ENCODE peak calls at places on chromosomes 1 and 21, in six cellular contexts. W, U, X, Z, F and C are unnamed samples.

GRCh38 chr1:7408771-7409150 is 362.3 kb upstream of the VAMP3 start:
- DNase-seq in W (no peak), U (no peak), X (no peak), Z (peak), F (no peak), C (no peak)

GRCh38 chr1:65526049-65526556 is 105.6 kb downstream of the LEPR start:
- DNase-seq in W (no peak), U (no peak), X (no peak), Z (no peak), F (no peak), C (no peak)

GRCh38 chr1:147515046-147515869 is 26.0 kb upstream of the BCL9 start:
- DNase-seq in W (no peak), U (no peak), X (peak), Z (no peak), F (peak), C (no peak)

GRCh38 chr1:8974551-8974950 is 28.9 kb downstream of the CA6 start:
- DNase-seq in W (no peak), U (no peak), X (no peak), Z (no peak), F (no peak), C (no peak)

GRCh38 chr1:232634086-232634485 is 4.2 kb upstream of the SIPA1L2 start:
- DNase-seq in W (no peak), U (no peak), X (peak), Z (peak), F (no peak), C (no peak)

GRCh38 chr1:116871772-116872146 is 38.0 kb upstream of the PTGFRN start:
- DNase-seq in W (no peak), U (no peak), X (no peak), Z (no peak), F (no peak), C (no peak)

GRCh38 chr1:40925834-40926403 is 53.6 kb upstream of the CTPS1 start:
- DNase-seq in W (no peak), U (no peak), X (no peak), Z (no peak), F (no peak), C (no peak)

GRCh38 chr1:33388989-33389771 is 41.7 kb downstream of the PHC2 start:
- DNase-seq in W (no peak), U (peak), X (no peak), Z (no peak), F (no peak), C (peak)

GRCh38 chr1:219273088-219273686 is 99.5 kb downstream of the LYPLAL1 start:
- DNase-seq in W (no peak), U (no peak), X (no peak), Z (no peak), F (no peak), C (no peak)

GRCh38 chr1:152444045-152444444 is 30.0 kb upstream of the CRNN start:
- DNase-seq in W (no peak), U (no peak), X (no peak), Z (no peak), F (no peak), C (no peak)
- TF ChIP-seq CTCF in W (no peak), U (no peak), X (no peak), Z (no peak), F (no peak), C (no peak)

GRCh38 chr1:44239961-44240371 is 26.7 kb downstream of the DMAP1 start:
- DNase-seq in W (no peak), U (no peak), X (no peak), Z (peak), F (no peak), C (no peak)

GRCh38 chr1:44238651-44239050 is 25.4 kb downstream of the DMAP1 start:
- DNase-seq in W (no peak), U (no peak), X (no peak), Z (no peak), F (no peak), C (no peak)

GRCh38 chr1:44240802-44241671 is 27.8 kb downstream of the DMAP1 start:
- DNase-seq in W (no peak), U (no peak), X (no peak), Z (peak), F (no peak), C (no peak)

GRCh38 chr1:44237721-44238457 is 24.6 kb downstream of the DMAP1 start:
- DNase-seq in W (peak), U (peak), X (no peak), Z (peak), F (peak), C (no peak)

DNA sequence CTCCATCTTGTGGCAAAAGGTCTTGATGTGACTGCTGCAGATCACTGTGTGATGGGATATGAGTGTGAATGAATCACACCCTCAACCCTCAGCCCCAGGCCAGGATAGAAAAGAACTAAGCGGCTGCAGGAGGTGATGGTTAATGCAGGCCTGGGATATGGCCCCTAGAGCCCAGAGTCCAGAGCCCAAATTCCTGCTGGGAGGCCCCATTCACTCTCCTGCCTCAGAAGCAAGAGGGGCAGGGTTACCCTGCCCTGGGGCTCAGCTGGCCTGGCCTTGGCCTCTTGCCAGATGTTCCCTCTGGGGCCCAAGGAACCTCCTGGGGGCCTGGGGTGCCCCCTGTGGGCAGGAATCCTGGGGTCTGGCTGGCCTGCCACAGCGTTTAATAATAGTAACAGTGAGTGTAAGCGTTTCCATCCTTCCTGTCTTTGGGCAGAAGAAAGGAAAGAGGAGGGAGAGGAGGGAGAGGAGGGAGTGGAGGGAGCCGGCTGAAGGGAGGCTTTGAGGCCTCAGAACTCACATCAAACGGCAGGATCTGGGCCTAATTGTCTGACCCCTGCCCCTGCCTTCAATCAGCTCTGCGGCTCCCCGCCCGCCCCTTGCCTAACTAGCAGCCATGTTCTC is 26.2 kb downstream of the DMAP1 start:
- DNase-seq in W (no peak), U (no peak), X (no peak), Z (peak), F (peak), C (no peak)
- TF ChIP-seq CTCF in W (no peak), U (peak), X (no peak), Z (no peak), F (no peak), C (peak)

GRCh38 chr21:42861311-42862122 is 17.8 kb downstream of the WDR4 start:
- DNase-seq in W (no peak), U (no peak), X (no peak), Z (no peak), F (no peak), C (no peak)
- TF ChIP-seq CTCF in W (no peak), U (no peak), X (no peak), Z (no peak), F (no peak), C (no peak)

DNA sequence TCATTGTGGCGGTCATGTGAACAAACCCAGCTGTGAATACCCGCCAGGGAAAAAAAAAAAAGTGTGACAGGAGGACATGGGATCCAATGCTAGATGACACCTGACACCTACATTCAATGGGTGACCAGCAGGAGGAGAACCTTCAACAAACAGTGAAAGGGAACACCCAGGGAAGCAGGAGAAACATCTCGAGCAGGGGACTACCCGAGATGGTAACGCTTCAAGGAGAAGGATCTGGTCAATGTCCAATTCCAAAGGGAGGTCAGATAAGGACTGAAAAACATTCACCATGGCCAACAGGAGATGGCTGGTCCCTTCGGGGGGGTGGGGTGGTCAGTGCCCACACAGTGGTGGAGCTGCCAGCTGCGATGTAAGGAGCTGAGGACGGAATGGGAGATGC is 46.3 kb downstream of the PTPN14 start:
- DNase-seq in W (no peak), U (no peak), X (peak), Z (no peak), F (no peak), C (no peak)
- TF ChIP-seq CTCF in W (no peak), U (no peak), X (no peak), Z (no peak), F (no peak), C (no peak)

GRCh38 chr1:25026757-25027450 is 96.8 kb upstream of the RUNX3 start:
- DNase-seq in W (no peak), U (no peak), X (no peak), Z (no peak), F (no peak), C (no peak)
- TF ChIP-seq CTCF in W (no peak), U (no peak), X (no peak), Z (no peak), F (no peak), C (no peak)

GRCh38 chr1:54575161-54575560 is 27.1 kb downstream of the ACOT11 start:
- DNase-seq in W (no peak), U (no peak), X (no peak), Z (peak), F (no peak), C (no peak)
- TF ChIP-seq CTCF in W (no peak), U (no peak), X (no peak), Z (no peak), F (peak), C (no peak)

DNA sequence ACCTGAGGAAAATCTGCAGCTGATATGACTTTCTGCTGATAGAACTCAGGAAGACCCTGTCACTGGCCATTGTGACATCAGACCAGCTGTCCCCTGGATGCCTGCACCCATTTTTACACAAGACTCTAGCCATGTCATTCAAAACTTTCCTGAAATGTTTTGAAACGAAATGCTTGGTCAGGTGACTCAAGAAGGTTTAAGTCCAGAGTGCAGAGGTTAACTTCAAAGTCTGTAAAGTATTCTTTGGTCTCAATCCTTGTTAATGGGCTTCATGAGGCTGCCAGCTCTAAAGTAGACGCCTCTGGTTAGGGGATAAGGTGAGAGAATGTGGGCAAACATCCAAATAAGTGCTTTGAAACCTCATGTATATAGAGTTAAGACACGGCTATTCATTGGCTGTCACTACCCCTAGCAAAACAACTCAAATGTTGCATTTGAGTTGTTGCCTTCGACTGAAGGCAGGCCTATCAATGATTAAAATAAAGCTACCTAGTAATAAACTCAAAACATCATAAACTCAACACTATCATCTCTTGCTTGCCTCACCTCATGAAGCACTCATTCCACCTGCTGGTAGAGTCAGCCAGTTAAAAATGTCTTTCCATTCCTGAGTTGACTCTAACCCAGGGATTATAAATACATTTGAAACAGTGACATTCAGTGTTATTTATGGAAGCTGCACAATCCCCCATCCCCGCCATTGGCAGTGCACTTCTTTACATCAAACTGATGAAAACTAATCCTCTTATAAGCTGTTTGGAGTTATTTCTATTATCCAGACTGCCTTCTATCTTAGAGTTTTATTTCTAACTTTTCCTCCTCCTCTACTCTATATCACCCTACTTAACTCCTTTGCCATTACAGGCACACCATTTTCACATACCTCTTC is 26.0 kb downstream of the RABIF start:
- DNase-seq in W (no peak), U (no peak), X (no peak), Z (no peak), F (no peak), C (no peak)
- TF ChIP-seq CTCF in W (peak), U (no peak), X (no peak), Z (no peak), F (no peak), C (no peak)